ENCODE peak calls at places on chromosomes 12 and 14, in six cellular contexts. G, K, J, Q, O and R are unnamed samples.

GRCh38 chr12:42804928-42805327 is 215.4 kb upstream of the PRICKLE1 start:
- DNase-seq in O (no peak), G (no peak), Q (no peak), J (no peak), K (no peak), R (no peak)

GRCh38 chr12:44511289-44511688 is 364.8 kb downstream of the NELL2 start:
- DNase-seq in Q (no peak), K (no peak), G (no peak), O (no peak), J (no peak), R (no peak)

GRCh38 chr14:22994762-22995275 is 12.5 kb upstream of the AJUBA start:
- DNase-seq in Q (no peak), O (peak; percentile 54), J (peak; percentile 51), K (no peak), G (peak; percentile 44), R (no peak)

GRCh38 chr12:57726884-57727757 is 11.4 kb downstream of the AGAP2 start:
- DNase-seq in J (peak; percentile 41), G (no peak), Q (no peak), O (no peak), K (no peak), R (no peak)

GRCh38 chr12:5872745-5873144 is 72.3 kb downstream of the ANO2 start:
- DNase-seq in K (no peak), G (no peak), O (peak; percentile 32), Q (no peak), J (no peak), R (no peak)

GRCh38 chr12:88036368-88036965 is 7.3 kb upstream of the C12orf50 start:
- DNase-seq in K (no peak), Q (no peak), G (no peak), J (peak; percentile 4), O (peak; percentile 58), R (no peak)

GRCh38 chr14:106691601-106692291 is 1165.4 kb downstream of the TMEM121 start:
- DNase-seq in Q (no peak), O (no peak), G (peak; percentile 73), J (peak; percentile 4), K (no peak), R (no peak)

GRCh38 chr14:56341766-56342418 is 223.7 kb downstream of the PELI2 start:
- DNase-seq in Q (no peak), O (no peak), K (no peak), J (peak; percentile 46), G (no peak), R (no peak)

GRCh38 chr12:82963961-82964360 is 277.3 kb downstream of the TMTC2 start:
- DNase-seq in O (no peak), J (no peak), Q (no peak), G (no peak), K (no peak), R (no peak)

GRCh38 chr12:126558810-126559209 is 1493.6 kb downstream of the AACS start:
- DNase-seq in G (no peak), J (no peak), O (no peak), Q (no peak), K (no peak), R (no peak)

GRCh38 chr12:13784504-13784903 is 196.9 kb downstream of the GRIN2B start:
- DNase-seq in G (no peak), O (no peak), J (no peak), K (no peak), Q (no peak), R (no peak)

GRCh38 chr14:52417139-52417538 is 103.0 kb downstream of the PTGER2 start:
- DNase-seq in J (no peak), G (no peak), K (no peak), O (no peak), Q (no peak), R (no peak)

GRCh38 chr14:74638066-74638465 is 26.0 kb upstream of the LTBP2 start:
- DNase-seq in Q (no peak), J (peak; percentile 60), K (no peak), O (no peak), G (no peak), R (no peak)

GRCh38 chr12:31729728-31730127 is 907 bp upstream of the AMN1 start:
- DNase-seq in G (no peak), K (no peak), J (no peak), Q (no peak), O (no peak), R (no peak)

GRCh38 chr14:63276492-63277342 is 42.0 kb downstream of the GPHB5 start:
- DNase-seq in K (no peak), O (peak; percentile 78), Q (peak; percentile 90), J (peak; percentile 61), G (no peak), R (peak; percentile 15)

GRCh38 chr12:120708646-120709045 is 1.6 kb upstream of the UNC119B start:
- DNase-seq in Q (no peak), J (no peak), K (no peak), G (no peak), O (no peak), R (no peak)

GRCh38 chr12:117854339-117855012 is 114.3 kb downstream of the KSR2 start:
- DNase-seq in K (no peak), O (peak; percentile 52), Q (peak; percentile 58), J (peak; percentile 70), G (peak; percentile 56), R (no peak)

GRCh38 chr12:62438098-62438692 is 28.4 kb upstream of the MON2 start:
- DNase-seq in O (peak; percentile 74), G (peak; percentile 65), K (no peak), Q (peak; percentile 50), J (peak; percentile 70), R (peak; percentile 15)

GRCh38 chr12:84757978-84758377 is 154.6 kb downstream of the SLC6A15 start:
- DNase-seq in G (no peak), Q (no peak), J (no peak), K (no peak), O (peak; percentile 45), R (no peak)

GRCh38 chr14:29724991-29725390 is 202.7 kb downstream of the PRKD1 start:
- DNase-seq in K (no peak), O (no peak), Q (no peak), J (peak; percentile 54), G (no peak), R (no peak)

GRCh38 chr14:72515779-72516770 is 377.8 kb downstream of the DPF3 start:
- DNase-seq in O (no peak), G (no peak), J (peak; percentile 75), K (no peak), Q (no peak), R (no peak)